ENCODE peak calls at places on chromosomes 13 and 19, in ten cellular contexts. One of them, this sample, is unnamed.

GRCh38 chr13:36839281-36839680 is 20.3 kb downstream of the RFXAP start:
- DNase-seq in NB4: no peak
- DNase-seq in keratinocyte: no peak
- DNase-seq in fibroblast of mammary gland: no peak
- DNase-seq in right lobe of liver: no peak
- DNase-seq in astrocyte of the spinal cord: no peak
- DNase-seq in mucosa of descending colon: no peak
- DNase-seq in GM23338: no peak
- DNase-seq in GM12864: no peak
- DNase-seq in kidney epithelial cell: peak
- DNase-seq in this sample: peak

GRCh38 chr13:46607768-46608553 is 55.0 kb downstream of the LRCH1 start:
- DNase-seq in kidney epithelial cell: peak
- DNase-seq in fibroblast of mammary gland: no peak
- DNase-seq in GM23338: no peak
- DNase-seq in right lobe of liver: no peak
- DNase-seq in astrocyte of the spinal cord: no peak
- DNase-seq in GM12864: no peak
- DNase-seq in mucosa of descending colon: no peak
- DNase-seq in keratinocyte: no peak
- DNase-seq in NB4: no peak
- DNase-seq in this sample: peak

GRCh38 chr13:100584901-100585300 is 3.7 kb downstream of the GGACT start:
- DNase-seq in fibroblast of mammary gland: no peak
- DNase-seq in keratinocyte: no peak
- DNase-seq in NB4: no peak
- DNase-seq in GM23338: peak
- DNase-seq in GM12864: no peak
- DNase-seq in right lobe of liver: no peak
- DNase-seq in kidney epithelial cell: no peak
- DNase-seq in astrocyte of the spinal cord: peak
- DNase-seq in mucosa of descending colon: no peak
- DNase-seq in this sample: no peak

GRCh38 chr13:73364706-73365105 is 305.9 kb downstream of the KLF5 start:
- DNase-seq in right lobe of liver: no peak
- DNase-seq in fibroblast of mammary gland: no peak
- DNase-seq in GM12864: no peak
- DNase-seq in GM23338: no peak
- DNase-seq in astrocyte of the spinal cord: no peak
- DNase-seq in mucosa of descending colon: no peak
- DNase-seq in NB4: no peak
- DNase-seq in keratinocyte: no peak
- DNase-seq in kidney epithelial cell: no peak
- DNase-seq in this sample: no peak

GRCh38 chr19:39085392-39085791 is 1.2 kb downstream of the ACP7 start:
- DNase-seq in fibroblast of mammary gland: no peak
- DNase-seq in GM12864: no peak
- DNase-seq in kidney epithelial cell: no peak
- DNase-seq in GM23338: no peak
- DNase-seq in keratinocyte: no peak
- DNase-seq in astrocyte of the spinal cord: no peak
- DNase-seq in NB4: no peak
- DNase-seq in right lobe of liver: no peak
- DNase-seq in mucosa of descending colon: no peak
- DNase-seq in this sample: no peak

GRCh38 chr13:94143624-94144350 is 335.7 kb downstream of the DCT start:
- DNase-seq in mucosa of descending colon: no peak
- DNase-seq in keratinocyte: no peak
- DNase-seq in GM23338: peak
- DNase-seq in GM12864: no peak
- DNase-seq in NB4: no peak
- DNase-seq in right lobe of liver: no peak
- DNase-seq in astrocyte of the spinal cord: no peak
- DNase-seq in fibroblast of mammary gland: no peak
- DNase-seq in kidney epithelial cell: no peak
- DNase-seq in this sample: no peak

GRCh38 chr19:41175825-41176734 is 16.9 kb upstream of the CYP2S1 start:
- DNase-seq in mucosa of descending colon: peak
- DNase-seq in keratinocyte: no peak
- DNase-seq in astrocyte of the spinal cord: peak
- DNase-seq in fibroblast of mammary gland: peak
- DNase-seq in NB4: peak
- DNase-seq in kidney epithelial cell: peak
- DNase-seq in GM23338: peak
- DNase-seq in GM12864: no peak
- DNase-seq in right lobe of liver: no peak
- DNase-seq in this sample: peak

GRCh38 chr19:926595-927043 is 784 bp downstream of the ARID3A start:
- DNase-seq in mucosa of descending colon: no peak
- DNase-seq in GM12864: no peak
- DNase-seq in NB4: no peak
- DNase-seq in fibroblast of mammary gland: peak
- DNase-seq in right lobe of liver: peak
- DNase-seq in kidney epithelial cell: no peak
- DNase-seq in astrocyte of the spinal cord: peak
- DNase-seq in keratinocyte: no peak
- DNase-seq in GM23338: peak
- DNase-seq in this sample: no peak

GRCh38 chr13:24894277-24894971 is 130.5 kb downstream of the RNF17 start:
- DNase-seq in NB4: no peak
- DNase-seq in keratinocyte: no peak
- DNase-seq in kidney epithelial cell: no peak
- DNase-seq in astrocyte of the spinal cord: no peak
- DNase-seq in fibroblast of mammary gland: no peak
- DNase-seq in GM12864: no peak
- DNase-seq in GM23338: no peak
- DNase-seq in right lobe of liver: no peak
- DNase-seq in mucosa of descending colon: no peak
- DNase-seq in this sample: no peak
- H3K4me3 ChIP-seq in NB4: no peak
- H3K4me3 ChIP-seq in keratinocyte: no peak
- H3K4me3 ChIP-seq in kidney epithelial cell: no peak
- H3K4me3 ChIP-seq in astrocyte of the spinal cord: no peak
- H3K4me3 ChIP-seq in fibroblast of mammary gland: no peak
- H3K4me3 ChIP-seq in GM12864: no peak
- H3K4me3 ChIP-seq in GM23338: no peak
- H3K4me3 ChIP-seq in right lobe of liver: no peak
- H3K4me3 ChIP-seq in mucosa of descending colon: no peak
- H3K4me3 ChIP-seq in this sample: no peak

GRCh38 chr19:17328517-17329060 is 6.1 kb downstream of the ANO8 start:
- DNase-seq in kidney epithelial cell: no peak
- DNase-seq in right lobe of liver: no peak
- DNase-seq in astrocyte of the spinal cord: no peak
- DNase-seq in NB4: no peak
- DNase-seq in fibroblast of mammary gland: no peak
- DNase-seq in GM23338: peak
- DNase-seq in keratinocyte: no peak
- DNase-seq in mucosa of descending colon: peak
- DNase-seq in GM12864: no peak
- DNase-seq in this sample: no peak

GRCh38 chr19:17327068-17327653 is 7.5 kb downstream of the ANO8 start:
- DNase-seq in GM12864: no peak
- DNase-seq in fibroblast of mammary gland: no peak
- DNase-seq in right lobe of liver: no peak
- DNase-seq in mucosa of descending colon: peak
- DNase-seq in kidney epithelial cell: no peak
- DNase-seq in NB4: no peak
- DNase-seq in astrocyte of the spinal cord: no peak
- DNase-seq in keratinocyte: no peak
- DNase-seq in GM23338: no peak
- DNase-seq in this sample: no peak

GRCh38 chr19:17326595-17326966 is 8.1 kb downstream of the ANO8 start:
- DNase-seq in mucosa of descending colon: no peak
- DNase-seq in GM12864: no peak
- DNase-seq in fibroblast of mammary gland: no peak
- DNase-seq in keratinocyte: no peak
- DNase-seq in kidney epithelial cell: no peak
- DNase-seq in GM23338: peak
- DNase-seq in astrocyte of the spinal cord: no peak
- DNase-seq in NB4: no peak
- DNase-seq in right lobe of liver: no peak
- DNase-seq in this sample: no peak

GRCh38 chr19:17329061-17329767 is 5.4 kb downstream of the ANO8 start:
- DNase-seq in GM23338: peak
- DNase-seq in astrocyte of the spinal cord: no peak
- DNase-seq in right lobe of liver: no peak
- DNase-seq in GM12864: no peak
- DNase-seq in mucosa of descending colon: peak
- DNase-seq in keratinocyte: no peak
- DNase-seq in fibroblast of mammary gland: no peak
- DNase-seq in kidney epithelial cell: no peak
- DNase-seq in NB4: no peak
- DNase-seq in this sample: no peak

DNA sequence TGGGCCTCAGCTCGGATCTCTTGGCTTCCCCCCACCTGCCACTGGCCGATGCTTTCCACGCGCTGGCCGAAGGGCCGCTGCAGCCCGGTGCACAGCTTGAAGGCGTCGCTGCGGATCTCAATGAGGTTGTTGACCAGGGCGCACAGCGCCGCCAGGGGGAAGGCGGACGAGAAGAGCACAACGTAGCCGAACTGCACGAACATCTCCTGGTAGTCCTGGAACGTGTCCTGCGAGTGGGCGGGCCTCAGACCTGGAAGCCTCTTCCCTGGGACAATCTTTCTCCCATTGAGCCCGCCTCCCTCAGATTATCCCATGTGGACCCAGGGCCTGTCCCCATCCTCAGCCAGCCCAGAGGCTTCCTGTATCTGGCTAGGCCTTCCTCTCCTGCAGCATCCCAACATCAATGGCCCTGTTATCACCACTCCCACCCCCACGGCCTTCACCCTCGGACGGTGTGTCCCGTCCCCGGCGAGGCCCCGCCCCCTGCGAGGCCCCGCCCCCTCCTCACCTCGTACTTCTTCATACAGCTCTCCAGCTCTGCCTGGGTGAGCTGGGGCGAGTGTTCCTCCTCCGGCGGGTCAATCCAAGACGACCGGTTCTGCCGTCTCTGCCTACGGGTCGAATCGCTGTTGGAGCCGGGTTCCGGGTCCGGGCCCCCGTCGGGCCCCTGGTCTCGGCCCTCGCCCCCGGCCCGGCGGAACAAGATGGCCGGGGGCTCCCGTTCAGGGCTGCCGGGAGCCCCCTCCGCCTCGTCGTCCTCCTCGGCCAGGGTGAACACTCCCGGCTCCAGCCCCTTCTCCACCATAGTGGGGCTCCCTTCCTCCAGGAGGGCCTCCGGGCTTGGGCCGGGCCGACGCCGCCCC is 6.8 kb downstream of the ANO8 start:
- DNase-seq in GM23338: peak
- DNase-seq in astrocyte of the spinal cord: no peak
- DNase-seq in fibroblast of mammary gland: no peak
- DNase-seq in keratinocyte: no peak
- DNase-seq in right lobe of liver: no peak
- DNase-seq in NB4: peak
- DNase-seq in mucosa of descending colon: peak
- DNase-seq in kidney epithelial cell: peak
- DNase-seq in GM12864: no peak
- DNase-seq in this sample: no peak
- TF ChIP-seq CTCF in GM23338: peak
- TF ChIP-seq CTCF in astrocyte of the spinal cord: peak
- TF ChIP-seq CTCF in fibroblast of mammary gland: no peak
- TF ChIP-seq CTCF in keratinocyte: peak
- TF ChIP-seq CTCF in right lobe of liver: no peak
- TF ChIP-seq CTCF in NB4: no peak
- TF ChIP-seq CTCF in mucosa of descending colon: peak
- TF ChIP-seq CTCF in kidney epithelial cell: peak
- TF ChIP-seq CTCF in GM12864: no peak
- TF ChIP-seq CTCF in this sample: peak

GRCh38 chr13:111115051-111115840 is at the start of gene ARHGEF7:
- DNase-seq in keratinocyte: no peak
- DNase-seq in right lobe of liver: no peak
- DNase-seq in astrocyte of the spinal cord: no peak
- DNase-seq in kidney epithelial cell: no peak
- DNase-seq in fibroblast of mammary gland: no peak
- DNase-seq in GM12864: no peak
- DNase-seq in NB4: no peak
- DNase-seq in mucosa of descending colon: no peak
- DNase-seq in GM23338: peak
- DNase-seq in this sample: no peak

GRCh38 chr13:111115841-111116500 is 861 bp downstream of the ARHGEF7 start:
- DNase-seq in right lobe of liver: peak
- DNase-seq in NB4: no peak
- DNase-seq in kidney epithelial cell: no peak
- DNase-seq in fibroblast of mammary gland: peak
- DNase-seq in GM12864: no peak
- DNase-seq in keratinocyte: no peak
- DNase-seq in mucosa of descending colon: no peak
- DNase-seq in GM23338: peak
- DNase-seq in astrocyte of the spinal cord: peak
- DNase-seq in this sample: peak

GRCh38 chr13:111116830-111117229 is 1.7 kb downstream of the ARHGEF7 start:
- DNase-seq in mucosa of descending colon: no peak
- DNase-seq in fibroblast of mammary gland: peak
- DNase-seq in right lobe of liver: no peak
- DNase-seq in astrocyte of the spinal cord: no peak
- DNase-seq in GM12864: no peak
- DNase-seq in GM23338: no peak
- DNase-seq in NB4: no peak
- DNase-seq in keratinocyte: no peak
- DNase-seq in kidney epithelial cell: no peak
- DNase-seq in this sample: no peak

GRCh38 chr13:111112196-111112595 is 2.9 kb upstream of the ARHGEF7 start:
- DNase-seq in GM23338: no peak
- DNase-seq in mucosa of descending colon: no peak
- DNase-seq in right lobe of liver: no peak
- DNase-seq in keratinocyte: no peak
- DNase-seq in kidney epithelial cell: no peak
- DNase-seq in fibroblast of mammary gland: no peak
- DNase-seq in astrocyte of the spinal cord: no peak
- DNase-seq in GM12864: no peak
- DNase-seq in NB4: no peak
- DNase-seq in this sample: no peak

GRCh38 chr13:111114362-111115050 is 604 bp upstream of the ARHGEF7 start:
- DNase-seq in GM23338: peak
- DNase-seq in astrocyte of the spinal cord: no peak
- DNase-seq in kidney epithelial cell: no peak
- DNase-seq in mucosa of descending colon: no peak
- DNase-seq in GM12864: no peak
- DNase-seq in NB4: no peak
- DNase-seq in right lobe of liver: no peak
- DNase-seq in keratinocyte: no peak
- DNase-seq in fibroblast of mammary gland: peak
- DNase-seq in this sample: no peak
- H3K4me3 ChIP-seq in GM23338: peak
- H3K4me3 ChIP-seq in astrocyte of the spinal cord: peak
- H3K4me3 ChIP-seq in kidney epithelial cell: peak
- H3K4me3 ChIP-seq in mucosa of descending colon: no peak
- H3K4me3 ChIP-seq in GM12864: peak
- H3K4me3 ChIP-seq in NB4: no peak
- H3K4me3 ChIP-seq in right lobe of liver: peak
- H3K4me3 ChIP-seq in keratinocyte: peak
- H3K4me3 ChIP-seq in fibroblast of mammary gland: peak
- H3K4me3 ChIP-seq in this sample: peak

DNA sequence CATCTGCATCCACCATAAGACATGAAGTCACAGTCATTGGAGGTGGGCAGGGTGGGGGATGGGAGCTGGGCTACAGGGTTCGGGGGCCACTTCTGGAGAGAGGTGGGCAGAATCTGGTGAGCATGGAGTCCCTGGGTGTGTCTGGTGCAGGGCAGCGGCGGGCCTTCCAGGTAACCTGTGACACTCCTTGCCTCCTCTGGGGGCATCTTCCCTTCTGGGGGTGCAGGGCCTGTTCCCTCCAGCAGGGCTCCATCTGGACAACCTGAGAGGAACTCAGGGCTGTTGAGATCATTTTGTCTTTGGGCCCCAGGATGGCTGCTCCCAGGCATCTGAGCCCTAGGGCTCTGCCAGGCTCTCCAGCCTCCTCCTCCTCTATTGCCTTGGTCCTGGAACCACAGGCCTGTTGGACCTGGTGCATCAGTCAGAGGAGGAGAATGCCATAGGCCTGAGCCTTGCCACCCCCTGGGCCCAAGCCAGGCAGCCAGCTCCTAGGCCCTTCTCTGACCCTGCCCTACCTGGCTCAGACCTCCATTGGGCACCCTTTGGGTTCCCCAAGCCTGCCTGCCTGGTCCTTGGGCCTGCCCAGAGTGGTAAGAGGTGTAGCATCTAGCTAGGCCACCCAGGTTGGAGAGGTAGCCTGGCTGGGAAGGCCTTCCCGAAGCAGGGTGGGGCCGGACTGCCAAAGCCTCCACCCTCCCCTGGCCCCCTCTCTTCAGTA is 13.4 kb downstream of the LYL1 start:
- DNase-seq in keratinocyte: no peak
- DNase-seq in astrocyte of the spinal cord: no peak
- DNase-seq in mucosa of descending colon: no peak
- DNase-seq in kidney epithelial cell: no peak
- DNase-seq in NB4: no peak
- DNase-seq in right lobe of liver: no peak
- DNase-seq in GM12864: no peak
- DNase-seq in fibroblast of mammary gland: no peak
- DNase-seq in GM23338: peak
- DNase-seq in this sample: no peak
- TF ChIP-seq CTCF in keratinocyte: peak
- TF ChIP-seq CTCF in astrocyte of the spinal cord: peak
- TF ChIP-seq CTCF in mucosa of descending colon: no peak
- TF ChIP-seq CTCF in kidney epithelial cell: peak
- TF ChIP-seq CTCF in NB4: peak
- TF ChIP-seq CTCF in right lobe of liver: no peak
- TF ChIP-seq CTCF in GM12864: peak
- TF ChIP-seq CTCF in fibroblast of mammary gland: peak
- TF ChIP-seq CTCF in GM23338: peak
- TF ChIP-seq CTCF in this sample: peak